ENCODE peak calls at places on chromosomes 3 and 15, in ten cellular contexts. A is iPS DF 19.7; P is M059J; D is activated gamma-delta T cell treated with Interleukin-2 at 50 U/mL for 16 hours; Z is NCI-H1417; W is stimulated activated CD8-positive, alpha-beta memory T cell treated with anti-CD3 and anti-CD28 coated beads, Interleukin-12 subunit alpha, Interleukin-12 subunit beta, amount 100 ng/mL, for 4 hours; U is left ventricle myocardium inferior; M is hepatic stellate cell; C is cardiac muscle cell; N is esophagus squamous epithelium. H is an unnamed sample.
A peak's percentile ranks its signal among the peaks of the same experiment; 100 is the strongest.

GRCh38 chr3:111963424-111963823 is 15.4 kb upstream of the ABHD10 start:
- DNase-seq in A (no peak), N (no peak), P (peak; percentile 90), C (peak; percentile 67), W (no peak), Z (no peak), M (peak; percentile 13), U (no peak), D (no peak), H (no peak)

GRCh38 chr3:118151164-118151563 is 883.5 kb downstream of the IGSF11 start:
- DNase-seq in Z (no peak), C (no peak), U (no peak), D (no peak), N (no peak), W (no peak), A (no peak), M (no peak), P (no peak), H (no peak)

GRCh38 chr3:69282191-69282590 is 103.7 kb downstream of the FRMD4B start:
- DNase-seq in C (no peak), U (no peak), Z (no peak), P (no peak), A (no peak), M (no peak), N (no peak), W (peak; percentile 43), D (peak; percentile 40), H (no peak)

GRCh38 chr3:53602866-53603265 is 108.5 kb downstream of the CACNA1D start:
- DNase-seq in M (no peak), Z (no peak), U (no peak), D (no peak), W (no peak), P (no peak), C (no peak), N (no peak), A (no peak), H (no peak)

GRCh38 chr3:128188326-128188725 is 35.0 kb downstream of the EEFSEC start:
- DNase-seq in U (no peak), C (no peak), Z (peak; percentile 66), P (peak; percentile 20), M (no peak), A (no peak), D (no peak), N (no peak), W (no peak), H (no peak)

GRCh38 chr3:28077566-28077965 is 163.9 kb upstream of the CMC1 start:
- DNase-seq in A (peak; percentile 33), D (no peak), P (peak; percentile 9), U (no peak), N (no peak), C (peak; percentile 57), M (no peak), W (no peak), Z (peak; percentile 42), H (peak; percentile 28)

GRCh38 chr15:67691450-67691849 is 133.9 kb upstream of the SKOR1 start:
- DNase-seq in D (no peak), C (no peak), N (no peak), P (no peak), Z (no peak), U (no peak), W (no peak), A (no peak), M (no peak), H (no peak)

GRCh38 chr15:32687556-32687955 is 30.2 kb upstream of the GREM1 start:
- DNase-seq in C (no peak), U (no peak), Z (no peak), A (no peak), D (no peak), M (no peak), W (no peak), P (peak; percentile 74), N (no peak), H (no peak)

GRCh38 chr15:49438970-49439631 is 16.1 kb downstream of the FGF7 start:
- DNase-seq in P (no peak), M (no peak), Z (no peak), W (no peak), C (peak; percentile 68), A (no peak), N (peak; percentile 0), D (no peak), U (peak; percentile 31), H (no peak)

GRCh38 chr15:22992026-22992331 is 11.8 kb upstream of the CYFIP1 start:
- DNase-seq in A (no peak), M (no peak), P (no peak), U (no peak), Z (no peak), N (no peak), C (no peak), W (no peak), D (no peak), H (no peak)

GRCh38 chr15:61084944-61085367 is 144.1 kb downstream of the RORA start:
- DNase-seq in P (no peak), D (no peak), Z (peak; percentile 89), W (no peak), C (peak; percentile 26), M (no peak), U (peak; percentile 40), N (no peak), A (peak; percentile 35), H (peak; percentile 8)

GRCh38 chr3:114542359-114542758 is 248.5 kb downstream of the TIGIT start:
- DNase-seq in D (no peak), P (no peak), A (peak; percentile 23), N (no peak), W (no peak), C (no peak), Z (no peak), U (no peak), M (no peak), H (no peak)